ENCODE peak calls at places on chromosomes 5 and 9, in four cellular contexts. O is HepG2, H is K562, U is SK-N-SH. R is an unnamed sample.

GRCh38 chr5:134576386-134577021 is 51.0 kb downstream of the JADE2 start:
- DNase-seq in O (no peak), H (no peak), U (peak), R (no peak)

GRCh38 chr5:8070138-8070537 is 201.2 kb downstream of the MTRR start:
- DNase-seq in O (no peak), H (no peak), U (no peak), R (no peak)

GRCh38 chr5:50463726-50464125 is 22.6 kb upstream of the EMB start:
- DNase-seq in O (no peak), H (no peak), U (no peak), R (no peak)

GRCh38 chr9:6576930-6577329 is 68.6 kb downstream of the GLDC start:
- DNase-seq in O (no peak), H (no peak), U (no peak), R (no peak)

GRCh38 chr5:172491481-172491880 is 37.2 kb upstream of the SH3PXD2B start:
- DNase-seq in O (no peak), H (no peak), U (no peak), R (no peak)

GRCh38 chr9:97985058-97985861 is 2.1 kb downstream of the ANP32B start:
- DNase-seq in O (no peak), H (peak), U (no peak), R (peak)

GRCh38 chr5:174563899-174564298 is 160.5 kb upstream of the MSX2 start:
- DNase-seq in O (no peak), H (no peak), U (peak), R (no peak)

GRCh38 chr5:88842784-88843183 is 40.2 kb downstream of the MEF2C start:
- DNase-seq in O (no peak), H (no peak), U (no peak), R (no peak)

GRCh38 chr9:121298689-121299112 is 30.7 kb downstream of the GSN start:
- DNase-seq in O (peak), H (no peak), U (no peak), R (no peak)

GRCh38 chr5:102481044-102481715 is 17.6 kb downstream of the SLCO6A1 start:
- DNase-seq in O (no peak), H (no peak), U (no peak), R (no peak)

GRCh38 chr5:56012281-56012963 is 17.7 kb upstream of the IL6ST start:
- DNase-seq in O (peak), H (no peak), U (no peak), R (no peak)

GRCh38 chr5:97192580-97193421 is 9.8 kb upstream of the RIOK2 start:
- DNase-seq in O (no peak), H (no peak), U (no peak), R (peak)

GRCh38 chr5:62206150-62206829 is 99.7 kb upstream of the KIF2A start:
- DNase-seq in O (peak), H (peak), U (peak), R (peak)

GRCh38 chr9:129864991-129865647 is 29.9 kb downstream of the USP20 start:
- DNase-seq in O (no peak), H (peak), U (no peak), R (no peak)

GRCh38 chr9:105608685-105609598 is 51.0 kb downstream of the FKTN start:
- DNase-seq in O (peak), H (peak), U (peak), R (no peak)

GRCh38 chr9:129236441-129237145 is 58.5 kb upstream of the IER5L start:
- DNase-seq in O (no peak), H (no peak), U (no peak), R (no peak)

GRCh38 chr9:74035786-74036185 is 461.3 kb upstream of the RORB start:
- DNase-seq in O (peak), H (no peak), U (no peak), R (no peak)

GRCh38 chr9:136614372-136614922 is 48.3 kb upstream of the EGFL7 start:
- DNase-seq in O (no peak), H (peak), U (peak), R (no peak)
- TF ChIP-seq FOXJ3 in O (no peak), H (no peak), U (no peak), R (no peak)

GRCh38 chr5:142679744-142680143 is 6.1 kb downstream of the FGF1 start:
- DNase-seq in O (no peak), H (no peak), U (no peak), R (no peak)

GRCh38 chr5:142678615-142679014 is 7.3 kb downstream of the FGF1 start:
- DNase-seq in O (no peak), H (no peak), U (no peak), R (no peak)

GRCh38 chr5:142683116-142683515 is 2.8 kb downstream of the FGF1 start:
- DNase-seq in O (no peak), H (no peak), U (no peak), R (no peak)

GRCh38 chr5:142683885-142684505 is 1.9 kb downstream of the FGF1 start:
- DNase-seq in O (no peak), H (no peak), U (no peak), R (no peak)

DNA sequence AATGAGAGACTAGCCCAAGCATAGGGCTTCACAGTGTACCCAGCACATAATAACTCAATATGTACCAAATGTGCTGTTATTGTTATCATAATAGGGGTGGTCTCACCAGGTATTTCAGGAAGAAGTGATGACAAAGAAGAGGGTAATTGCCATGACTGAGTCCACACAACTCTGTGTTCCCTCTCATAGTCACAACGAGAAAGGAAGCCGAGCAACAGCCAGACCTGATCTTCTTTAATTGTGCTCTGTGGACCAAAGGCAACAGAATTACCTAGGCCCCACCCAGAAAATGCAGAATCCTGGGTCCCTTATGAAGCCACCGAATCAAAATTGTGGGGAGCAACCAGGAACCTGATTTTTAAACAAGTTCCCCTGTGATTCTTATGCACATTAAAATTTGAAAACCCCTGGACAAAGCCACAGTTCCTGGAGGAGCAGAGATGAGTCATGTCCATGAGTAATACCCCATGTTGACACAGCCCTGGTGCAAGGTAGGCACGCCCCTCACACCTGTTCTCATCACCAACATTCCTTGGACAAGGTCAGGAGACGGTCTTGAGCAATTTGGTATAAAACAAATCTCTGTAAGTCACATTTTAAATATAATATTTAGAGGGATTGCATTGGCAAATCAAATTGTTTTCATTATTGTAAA is 5.2 kb downstream of the FGF1 start:
- DNase-seq in O (peak), H (no peak), U (no peak), R (no peak)
- TF ChIP-seq FOXJ3 in O (no peak), H (no peak), U (no peak), R (no peak)

GRCh38 chr9:72839140-72839539 is 113.7 kb downstream of the ALDH1A1 start:
- DNase-seq in O (no peak), H (no peak), U (no peak), R (no peak)

GRCh38 chr9:72843525-72844439 is 109.1 kb downstream of the ALDH1A1 start:
- DNase-seq in O (peak), H (no peak), U (no peak), R (peak)

GRCh38 chr9:72844440-72844768 is 108.4 kb downstream of the ALDH1A1 start:
- DNase-seq in O (no peak), H (no peak), U (no peak), R (no peak)
- TF ChIP-seq FOXJ3 in O (no peak), H (no peak), U (no peak), R (no peak)

DNA sequence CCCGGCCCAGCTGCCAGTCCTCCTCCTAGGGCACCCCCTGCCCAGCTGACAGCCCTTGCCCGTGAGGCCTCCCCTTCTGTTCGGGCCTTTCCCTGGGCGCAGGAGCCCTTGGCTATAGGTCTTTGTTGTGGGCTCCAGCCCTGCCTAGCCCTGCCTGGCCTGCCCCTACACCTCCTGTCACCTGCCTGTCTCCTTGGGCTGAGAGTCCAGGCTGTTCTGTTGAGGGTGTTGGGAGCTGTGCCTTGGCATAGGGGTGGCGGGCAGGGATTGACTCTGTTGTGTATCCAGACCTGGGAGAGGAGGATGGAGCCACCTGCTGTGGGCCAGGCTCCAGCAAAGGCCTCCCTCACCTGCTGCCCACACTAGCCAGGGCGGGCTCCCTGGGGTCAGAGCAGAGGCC is 11.6 kb downstream of the FCN2 start:
- DNase-seq in O (no peak), H (no peak), U (no peak), R (peak)
- TF ChIP-seq FOXJ3 in O (no peak), H (no peak), U (no peak), R (no peak)

R was measured in WTC11.